ENCODE peak calls at places on chromosomes 7 and 10, in five cellular contexts. W is PC-9, Z is GM12865, O is osteocyte, C is spleen. F is an unnamed sample.

GRCh38 chr10:73529089-73529832 is 33.4 kb upstream of the PPP3CB start:
- DNase-seq in W (peak), Z (peak), O (no peak), C (no peak), F (peak)

GRCh38 chr7:27143022-27143949 is at the start of gene HOXA5:
- DNase-seq in W (no peak), Z (peak), O (no peak), C (peak), F (no peak)

GRCh38 chr7:152675761-152676636 is at the start of gene XRCC2:
- DNase-seq in W (peak), Z (peak), O (peak), C (peak), F (peak)

GRCh38 chr7:3754488-3755365 is 453.7 kb downstream of the SDK1 start:
- DNase-seq in W (no peak), Z (no peak), O (no peak), C (no peak), F (no peak)

GRCh38 chr7:25995893-25996529 is 156.0 kb upstream of the NFE2L3 start:
- DNase-seq in W (no peak), Z (no peak), O (no peak), C (no peak), F (no peak)

GRCh38 chr7:128530855-128531104 is 54.2 kb downstream of the METTL2B start:
- DNase-seq in W (no peak), Z (no peak), O (no peak), C (no peak), F (no peak)

GRCh38 chr7:34281260-34281659 is 375.9 kb downstream of the BMPER start:
- DNase-seq in W (no peak), Z (no peak), O (no peak), C (no peak), F (no peak)

GRCh38 chr10:101453791-101454718 is 100.1 kb downstream of the BTRC start:
- DNase-seq in W (no peak), Z (no peak), O (no peak), C (no peak), F (no peak)

GRCh38 chr10:62175256-62175655 is 93.4 kb downstream of the RTKN2 start:
- DNase-seq in W (no peak), Z (no peak), O (no peak), C (no peak), F (no peak)

GRCh38 chr10:113626809-113627370 is 37.0 kb downstream of the NRAP start:
- DNase-seq in W (no peak), Z (no peak), O (no peak), C (no peak), F (no peak)

GRCh38 chr7:150992833-150993302 is 2.1 kb downstream of the NOS3 start:
- DNase-seq in W (no peak), Z (peak), O (no peak), C (peak), F (no peak)

GRCh38 chr7:92633211-92633906 is 43.2 kb upstream of the FAM133B start:
- DNase-seq in W (peak), Z (peak), O (no peak), C (no peak), F (no peak)

GRCh38 chr7:74479961-74480829 is 26.5 kb downstream of the GTF2IRD1 start:
- DNase-seq in W (no peak), Z (no peak), O (peak), C (peak), F (peak)

GRCh38 chr7:28474267-28474618 is 61.9 kb downstream of the CREB5 start:
- DNase-seq in W (no peak), Z (no peak), O (no peak), C (no peak), F (no peak)

GRCh38 chr10:69464801-69465401 is 13.6 kb downstream of the TSPAN15 start:
- DNase-seq in W (peak), Z (peak), O (no peak), C (peak), F (no peak)

GRCh38 chr7:32941181-32941995 is 15.9 kb upstream of the FKBP9 start:
- DNase-seq in W (no peak), Z (no peak), O (no peak), C (no peak), F (no peak)

GRCh38 chr7:135879238-135879637 is 97.9 kb downstream of the MTPN start:
- DNase-seq in W (no peak), Z (no peak), O (no peak), C (no peak), F (no peak)

GRCh38 chr7:93948106-93948505 is 26.6 kb downstream of the GNG11 start:
- DNase-seq in W (no peak), Z (no peak), O (no peak), C (no peak), F (no peak)

GRCh38 chr7:158315881-158316280 is 271.7 kb downstream of the PTPRN2 start:
- DNase-seq in W (no peak), Z (no peak), O (peak), C (no peak), F (no peak)

GRCh38 chr10:51235865-51236264 is 161.6 kb downstream of the PRKG1 start:
- DNase-seq in W (no peak), Z (no peak), O (no peak), C (no peak), F (no peak)

GRCh38 chr10:76139431-76139830 is 708.0 kb downstream of the LRMDA start:
- DNase-seq in W (no peak), Z (no peak), O (no peak), C (no peak), F (no peak)

DNA sequence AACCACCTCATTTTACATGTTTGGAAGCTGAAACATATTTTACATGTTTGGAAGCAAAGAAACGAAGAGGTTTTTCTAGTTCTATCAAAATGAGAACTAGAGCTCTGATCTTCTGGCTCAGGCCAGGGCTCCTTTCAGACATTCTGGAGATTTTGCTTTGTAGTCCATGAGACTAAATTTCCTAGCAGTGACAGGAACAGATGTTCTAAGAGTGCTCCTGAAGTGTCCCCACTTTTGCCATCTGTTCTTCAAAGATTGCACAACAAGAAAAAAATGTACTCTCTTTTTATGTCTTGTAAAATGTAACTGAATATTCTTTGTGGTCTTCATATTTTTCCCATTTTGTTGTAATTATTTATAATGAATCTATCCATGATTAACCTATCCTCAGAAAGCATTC is 196.4 kb upstream of the PCLO start:
- DNase-seq in W (no peak), Z (no peak), O (no peak), C (no peak), F (no peak)
- TF ChIP-seq CTCF in W (no peak), Z (no peak), O (no peak), C (no peak), F (no peak)

GRCh38 chr7:71016387-71016786 is 115.6 kb upstream of the GALNT17 start:
- DNase-seq in W (no peak), Z (no peak), O (no peak), C (no peak), F (no peak)

GRCh38 chr7:71021049-71021448 is 110.9 kb upstream of the GALNT17 start:
- DNase-seq in W (no peak), Z (no peak), O (no peak), C (no peak), F (no peak)

GRCh38 chr7:71015260-71015900 is 116.6 kb upstream of the GALNT17 start:
- DNase-seq in W (no peak), Z (no peak), O (no peak), C (no peak), F (no peak)

GRCh38 chr7:71019703-71020102 is 112.2 kb upstream of the GALNT17 start:
- DNase-seq in W (no peak), Z (no peak), O (no peak), C (no peak), F (no peak)

GRCh38 chr7:71017602-71018001 is 114.3 kb upstream of the GALNT17 start:
- DNase-seq in W (no peak), Z (no peak), O (no peak), C (no peak), F (no peak)
- TF ChIP-seq CTCF in W (no peak), Z (no peak), O (no peak), C (no peak), F (no peak)

DNA sequence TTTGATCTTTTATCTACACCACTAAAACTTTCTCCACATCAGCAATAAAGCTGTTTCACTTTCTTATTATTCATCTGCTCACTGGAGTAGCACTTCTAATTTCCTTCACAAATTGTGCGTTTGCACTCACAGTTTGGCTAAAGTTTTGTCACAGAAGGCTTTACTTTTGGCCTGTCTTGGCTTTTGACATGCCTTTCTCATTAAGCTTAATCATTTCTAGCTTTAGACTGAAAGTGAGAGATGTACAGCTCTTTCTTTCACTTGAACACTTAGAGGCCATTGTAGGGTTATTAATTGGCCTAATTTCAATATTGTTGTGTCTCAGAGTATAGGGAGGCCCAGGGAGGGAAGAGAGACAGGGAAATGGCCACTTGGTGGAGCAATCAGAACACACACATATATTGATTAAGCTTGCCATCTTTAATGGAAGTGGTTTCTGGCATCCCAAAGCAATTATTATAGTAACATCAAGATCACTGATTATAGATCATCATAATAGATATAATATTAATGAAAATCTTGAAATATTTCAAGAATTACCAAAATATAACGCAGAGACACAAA is 512.5 kb downstream of the ETV1 start:
- DNase-seq in W (no peak), Z (no peak), O (no peak), C (no peak), F (no peak)
- TF ChIP-seq CTCF in W (no peak), Z (no peak), O (no peak), C (no peak), F (no peak)

GRCh38 chr10:97388152-97388551 is 13.0 kb downstream of the RRP12 start:
- DNase-seq in W (no peak), Z (no peak), O (no peak), C (peak), F (no peak)
- TF ChIP-seq CTCF in W (no peak), Z (no peak), O (no peak), C (no peak), F (no peak)

DNA sequence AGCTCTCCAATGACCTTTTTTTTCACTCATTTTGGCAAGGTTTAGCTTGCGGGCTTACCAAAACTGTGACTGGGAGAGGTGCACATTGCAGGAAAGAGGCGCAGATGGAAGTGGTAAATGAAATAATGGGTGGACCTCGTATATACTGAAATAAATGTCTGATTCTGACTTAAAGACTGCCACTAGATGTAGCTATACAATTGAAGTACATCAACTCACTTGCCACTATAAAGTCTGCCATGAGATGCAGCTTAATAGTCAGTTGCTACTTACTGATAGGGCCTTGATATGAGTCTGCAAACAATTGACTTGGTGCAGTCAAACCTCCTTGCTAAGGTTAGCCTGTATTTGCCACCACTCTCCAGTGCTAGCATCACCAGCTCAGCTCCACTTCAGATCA is 525.9 kb upstream of the MBL2 start:
- DNase-seq in W (no peak), Z (no peak), O (no peak), C (no peak), F (no peak)
- TF ChIP-seq CTCF in W (no peak), Z (no peak), O (no peak), C (no peak), F (no peak)

GRCh38 chr10:117004627-117005453 is at the start of gene SHTN1:
- DNase-seq in W (peak), Z (peak), O (peak), C (peak), F (peak)

GRCh38 chr10:117004238-117004626 is 755 bp downstream of the SHTN1 start:
- DNase-seq in W (no peak), Z (peak), O (no peak), C (no peak), F (no peak)

GRCh38 chr10:117003336-117003735 is 1.7 kb downstream of the SHTN1 start:
- DNase-seq in W (no peak), Z (no peak), O (no peak), C (no peak), F (no peak)

GRCh38 chr10:117007080-117007479 is 2.1 kb upstream of the SHTN1 start:
- DNase-seq in W (no peak), Z (no peak), O (no peak), C (no peak), F (no peak)

DNA sequence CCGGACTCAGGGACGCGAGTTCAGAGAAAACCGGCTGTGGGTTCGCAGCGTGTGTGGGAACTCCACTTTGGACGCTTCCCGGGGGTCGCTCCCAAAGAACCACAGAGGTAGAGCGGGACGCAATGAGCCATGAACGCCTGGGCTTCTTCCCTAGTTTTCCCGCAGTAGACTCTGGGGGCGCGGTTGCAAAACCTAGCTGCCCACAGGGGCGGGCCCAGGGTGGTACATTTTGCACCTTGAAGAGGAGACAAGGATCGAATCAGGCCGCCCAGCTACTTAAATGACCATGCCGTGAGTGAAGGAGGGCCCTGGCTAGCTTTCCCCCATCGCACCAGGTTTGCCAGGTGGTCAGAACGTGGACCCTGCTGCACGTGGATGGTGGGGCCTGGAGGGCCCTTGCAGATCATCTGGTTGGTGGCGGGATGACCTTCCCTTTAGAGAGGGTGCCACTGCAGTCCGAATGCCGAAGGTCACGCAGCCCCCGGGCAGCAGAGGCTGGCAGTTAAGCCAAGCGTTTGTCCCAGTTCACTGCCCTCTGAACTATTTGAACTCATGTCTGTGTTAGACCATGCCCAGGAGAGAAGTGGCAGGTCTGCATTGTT is 568 bp upstream of the SHTN1 start:
- DNase-seq in W (peak), Z (no peak), O (no peak), C (no peak), F (no peak)
- TF ChIP-seq CTCF in W (no peak), Z (no peak), O (peak), C (no peak), F (no peak)

F was measured in thoracic aorta.